ENCODE peak calls at places on chromosomes 3 and 15, in four cellular contexts. O is A549, L is neuronal stem cell, Q is mesenchymal stem cell. G is an unnamed sample.
A peak's percentile ranks its signal among the peaks of the same experiment; 100 is the strongest.

GRCh38 chr3:43288366-43288765 is 2.0 kb downstream of the SNRK start:
- DNase-seq in Q (peak; percentile 68), O (no peak), L (no peak), G (no peak)

GRCh38 chr3:18444597-18445420 is 19.7 kb upstream of the SATB1 start:
- DNase-seq in L (peak; percentile 77), Q (peak; percentile 62), O (peak; percentile 35), G (peak; percentile 40)

GRCh38 chr15:58040117-58040516 is 25.4 kb downstream of the ALDH1A2 start:
- DNase-seq in O (no peak), L (no peak), Q (no peak), G (no peak)

GRCh38 chr3:63519426-63519825 is 133.0 kb upstream of the SNTN start:
- DNase-seq in Q (no peak), L (no peak), O (no peak), G (no peak)

GRCh38 chr3:14988988-14989394 is 41.6 kb downstream of the NR2C2 start:
- DNase-seq in Q (no peak), L (no peak), O (peak; percentile 22), G (no peak)

GRCh38 chr15:70463453-70463834 is 299.9 kb downstream of the UACA start:
- DNase-seq in Q (no peak), O (no peak), L (no peak), G (no peak)

GRCh38 chr15:34239151-34239761 is 14.4 kb downstream of the EMC4 start:
- DNase-seq in Q (peak; percentile 75), O (peak; percentile 43), L (no peak), G (peak; percentile 58)

GRCh38 chr3:159761377-159761776 is 227.3 kb upstream of the IL12A start:
- DNase-seq in Q (peak; percentile 31), O (peak; percentile 48), L (no peak), G (no peak)

GRCh38 chr3:132716372-132716771 is 5.8 kb downstream of the NPHP3 start:
- DNase-seq in L (no peak), O (no peak), Q (no peak), G (no peak)

GRCh38 chr3:98002717-98003116 is 30.5 kb upstream of the RIOX2 start:
- DNase-seq in O (no peak), Q (no peak), L (no peak), G (no peak)

GRCh38 chr3:99407257-99407656 is 231.1 kb upstream of the COL8A1 start:
- DNase-seq in L (no peak), Q (peak; percentile 64), O (no peak), G (no peak)

GRCh38 chr15:71447328-71448250 is 332.3 kb downstream of the THSD4 start:
- DNase-seq in L (no peak), Q (no peak), O (peak; percentile 81), G (peak; percentile 92)

GRCh38 chr15:73389539-73389938 is 20.8 kb upstream of the HCN4 start:
- DNase-seq in Q (no peak), L (no peak), O (no peak), G (no peak)

GRCh38 chr15:73386886-73387506 is 18.2 kb upstream of the HCN4 start:
- DNase-seq in L (no peak), Q (no peak), O (no peak), G (no peak)

GRCh38 chr15:73388256-73388781 is 19.6 kb upstream of the HCN4 start:
- DNase-seq in Q (peak; percentile 86), O (peak; percentile 75), L (no peak), G (peak; percentile 92)

GRCh38 chr15:73386238-73386637 is 17.5 kb upstream of the HCN4 start:
- DNase-seq in Q (no peak), L (no peak), O (no peak), G (no peak)

GRCh38 chr15:73387507-73388255 is 18.9 kb upstream of the HCN4 start:
- DNase-seq in O (no peak), Q (peak; percentile 81), L (no peak), G (no peak)
- H3K27ac ChIP-seq in O (peak overlapping the region; percentile 47), Q (no peak overlapping the region), L (no peak overlapping the region), G (peak overlapping the region; percentile 3)

GRCh38 chr3:71805691-71806090 is 20.7 kb upstream of the PROK2 start:
- DNase-seq in O (no peak), Q (no peak), L (no peak), G (no peak)

GRCh38 chr3:71809321-71809720 is 24.4 kb upstream of the PROK2 start:
- DNase-seq in O (no peak), Q (no peak), L (no peak), G (no peak)

GRCh38 chr3:71801986-71802385 is 17.0 kb upstream of the PROK2 start:
- DNase-seq in O (no peak), L (no peak), Q (no peak), G (no peak)

GRCh38 chr3:71803248-71803647 is 18.3 kb upstream of the PROK2 start:
- DNase-seq in O (no peak), L (no peak), Q (no peak), G (no peak)

DNA sequence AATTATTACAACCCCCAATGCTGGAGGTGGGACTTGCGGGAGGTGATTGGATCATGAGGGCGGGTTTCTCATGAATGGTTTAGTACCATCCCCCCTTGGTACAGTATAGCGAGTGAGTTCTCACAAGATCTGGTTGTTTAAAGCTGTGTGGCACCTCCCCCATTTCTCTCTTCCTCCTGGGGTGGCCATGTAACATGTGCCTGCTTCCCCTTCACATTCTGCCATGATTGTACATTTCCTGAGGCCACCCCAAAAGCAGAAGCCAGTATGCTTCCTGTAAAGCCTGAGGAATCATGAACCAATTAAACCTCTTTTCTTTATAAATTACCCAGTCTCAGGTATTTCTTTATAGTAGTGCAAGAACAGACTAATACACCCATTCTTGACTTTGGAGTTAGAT is 20.3 kb upstream of the PROK2 start:
- DNase-seq in O (no peak), Q (no peak), L (no peak), G (no peak)
- H3K27ac ChIP-seq in O (no peak overlapping the region), Q (no peak overlapping the region), L (no peak overlapping the region), G (no peak overlapping the region)

DNA sequence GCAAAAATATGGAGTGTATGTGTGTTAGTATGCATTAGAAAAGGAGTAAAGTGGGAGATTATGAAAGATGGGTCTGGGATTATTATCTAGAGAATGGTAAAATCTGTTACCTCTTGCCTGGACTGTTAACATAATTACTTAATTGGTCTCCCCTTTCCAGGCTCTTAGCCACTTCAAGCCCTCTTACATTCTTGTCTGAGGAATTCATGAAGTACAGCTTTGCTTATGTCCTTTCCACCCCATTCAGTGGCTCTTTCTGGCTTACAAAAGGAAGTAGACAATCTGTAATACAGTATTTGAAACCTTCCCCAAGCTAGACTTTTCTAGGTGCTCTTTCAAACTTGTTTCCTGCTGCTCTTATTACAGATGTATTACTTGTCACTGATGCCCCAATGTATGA is 129.8 kb downstream of the MBNL1 start:
- DNase-seq in L (no peak), O (no peak), Q (no peak), G (no peak)
- H3K27ac ChIP-seq in L (no peak overlapping the region), O (peak overlapping the region; percentile 72), Q (no peak overlapping the region), G (peak overlapping the region; percentile 60)

DNA sequence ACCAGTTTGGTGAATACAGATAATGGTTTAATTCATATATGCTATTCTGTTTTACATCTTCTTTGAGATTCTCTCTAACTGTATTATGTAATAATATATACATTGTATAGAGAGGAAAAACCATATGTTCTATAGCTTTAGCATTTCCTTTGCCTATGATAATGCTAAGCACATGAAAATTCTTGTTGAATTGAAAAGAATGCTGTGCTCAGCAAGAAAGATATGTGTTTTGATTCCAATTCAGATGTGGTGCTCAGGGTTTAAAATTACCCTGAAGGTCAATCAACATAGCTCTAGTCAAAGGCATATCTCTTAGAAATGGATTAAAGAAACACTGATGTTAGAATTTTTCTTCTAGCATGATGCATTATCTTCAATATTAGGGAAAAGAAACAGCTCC is 8.5 kb upstream of the TUSC7 start:
- DNase-seq in O (no peak), Q (no peak), L (no peak), G (no peak)
- H3K27ac ChIP-seq in O (no peak overlapping the region), Q (no peak overlapping the region), L (no peak overlapping the region), G (no peak overlapping the region)

GRCh38 chr15:36599824-36600365 is 20.5 kb downstream of the CDIN1 start:
- DNase-seq in O (no peak), Q (no peak), L (no peak), G (no peak)
- H3K27ac ChIP-seq in O (no peak overlapping the region), Q (no peak overlapping the region), L (no peak overlapping the region), G (no peak overlapping the region)

GRCh38 chr15:81040757-81041156 is 40.0 kb downstream of the TLNRD1 start:
- DNase-seq in Q (no peak), L (no peak), O (no peak), G (no peak)
- H3K27ac ChIP-seq in Q (no peak overlapping the region), L (no peak overlapping the region), O (no peak overlapping the region), G (no peak overlapping the region)

G was measured in PC-9.